ENCODE peak calls at places on chromosomes 16 and 17, in ten cellular contexts. I, E, B, D, L, R, U, N, X and K are unnamed samples.

GRCh38 chr16:48617711-48618148 is 7.8 kb upstream of the N4BP1 start:
- DNase-seq in X (peak), L (peak), N (peak), D (no peak), E (peak), B (peak), R (no peak), I (peak), U (no peak), K (peak)

GRCh38 chr17:82551779-82552457 is 32.4 kb downstream of the FOXK2 start:
- DNase-seq in R (no peak), X (peak), B (peak), U (peak), E (peak), L (peak), I (peak), D (no peak), N (peak), K (peak)

GRCh38 chr17:7476474-7476873 is 3.0 kb downstream of the ZBTB4 start:
- DNase-seq in D (no peak), U (no peak), L (peak), E (peak), N (no peak), I (no peak), X (no peak), R (no peak), B (no peak), K (peak)

GRCh38 chr16:88276591-88276990 is 106.2 kb upstream of the ZNF469 start:
- DNase-seq in R (no peak), B (peak), X (no peak), E (no peak), U (no peak), D (no peak), I (no peak), N (no peak), L (no peak), K (no peak)

GRCh38 chr16:2673066-2673999 is 9.0 kb upstream of the KCTD5 start:
- DNase-seq in U (peak), R (peak), X (peak), I (peak), N (peak), B (peak), D (peak), E (peak), L (peak), K (peak)

GRCh38 chr16:14310519-14310991 is 239.4 kb downstream of the MRTFB start:
- DNase-seq in E (peak), N (peak), R (no peak), D (no peak), U (no peak), B (no peak), I (no peak), X (no peak), L (peak), K (peak)

GRCh38 chr16:29971304-29971703 is 2.4 kb upstream of the TAOK2 start:
- DNase-seq in B (no peak), X (no peak), U (no peak), E (no peak), I (no peak), N (no peak), L (no peak), R (no peak), D (no peak), K (no peak)

GRCh38 chr16:75048546-75048945 is 49.7 kb downstream of the ZNRF1 start:
- DNase-seq in N (no peak), R (no peak), D (no peak), B (no peak), L (no peak), X (no peak), U (no peak), E (no peak), I (peak), K (no peak)

GRCh38 chr17:55639096-55639495 is 83.6 kb downstream of the TMEM100 start:
- DNase-seq in L (no peak), U (no peak), E (no peak), D (no peak), B (no peak), I (no peak), X (no peak), R (no peak), N (no peak), K (no peak)

GRCh38 chr17:17693253-17693954 is 12.1 kb downstream of the RAI1 start:
- DNase-seq in N (peak), E (peak), X (peak), B (peak), R (no peak), D (no peak), I (peak), L (no peak), U (peak), K (no peak)

GRCh38 chr17:418421-418751 is 65.8 kb upstream of the RPH3AL start:
- DNase-seq in E (no peak), L (no peak), X (no peak), D (no peak), U (no peak), B (no peak), R (no peak), N (no peak), I (no peak), K (no peak)

GRCh38 chr17:4155980-4156620 is 13.1 kb downstream of the CYB5D2 start:
- DNase-seq in N (no peak), E (no peak), I (no peak), L (no peak), D (no peak), R (no peak), X (no peak), B (no peak), U (no peak), K (no peak)

GRCh38 chr17:64171041-64171440 is 41.1 kb upstream of the ERN1 start:
- DNase-seq in X (no peak), U (no peak), L (peak), E (no peak), D (no peak), N (peak), I (peak), B (no peak), R (no peak), K (no peak)

GRCh38 chr17:4184811-4185210 is 41.8 kb downstream of the CYB5D2 start:
- DNase-seq in D (no peak), N (no peak), R (no peak), X (no peak), L (no peak), U (no peak), I (no peak), B (no peak), E (no peak), K (no peak)

DNA sequence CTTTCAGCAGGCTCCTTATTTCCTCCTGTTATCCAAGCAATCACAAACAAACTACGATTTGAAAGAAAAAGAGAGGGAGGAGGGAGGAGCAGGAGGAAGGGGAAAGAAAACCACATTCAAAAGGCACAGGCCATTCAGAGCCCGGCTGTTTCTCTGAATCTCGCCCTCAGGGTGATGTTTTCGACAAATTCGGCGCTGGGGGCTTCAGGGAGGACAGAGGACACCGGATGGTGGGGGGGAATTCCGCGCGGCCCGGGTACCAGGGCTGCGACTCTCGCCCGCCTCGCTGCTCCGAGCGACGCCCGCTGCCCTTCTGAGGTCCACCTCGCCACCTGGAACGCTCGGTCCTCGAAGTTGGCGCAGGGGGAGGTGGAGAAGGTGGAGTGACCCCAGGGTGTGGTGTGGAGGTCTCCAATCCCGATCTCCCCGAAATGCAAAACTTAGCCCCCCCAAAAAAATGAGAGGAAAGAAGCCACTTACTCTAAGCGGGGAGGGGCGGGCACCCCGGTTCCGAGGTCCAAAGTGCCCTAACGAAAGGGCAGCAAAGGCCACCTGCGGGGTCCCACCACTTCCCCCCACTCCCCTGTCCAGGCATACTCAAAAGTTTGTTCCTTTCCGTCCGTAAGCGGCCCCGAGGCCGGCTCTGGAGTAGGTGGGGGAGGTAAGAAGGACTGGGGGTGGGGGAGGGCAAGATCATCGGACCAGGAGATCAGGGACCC is 1.2 kb downstream of the TOX3 start:
- DNase-seq in U (no peak), B (no peak), N (no peak), E (no peak), X (no peak), R (no peak), I (no peak), L (no peak), D (no peak), K (no peak)
- H3K4me3 ChIP-seq in U (peak), B (peak), N (peak), E (no peak), X (no peak), R (no peak), I (peak), L (no peak), D (peak), K (no peak)

DNA sequence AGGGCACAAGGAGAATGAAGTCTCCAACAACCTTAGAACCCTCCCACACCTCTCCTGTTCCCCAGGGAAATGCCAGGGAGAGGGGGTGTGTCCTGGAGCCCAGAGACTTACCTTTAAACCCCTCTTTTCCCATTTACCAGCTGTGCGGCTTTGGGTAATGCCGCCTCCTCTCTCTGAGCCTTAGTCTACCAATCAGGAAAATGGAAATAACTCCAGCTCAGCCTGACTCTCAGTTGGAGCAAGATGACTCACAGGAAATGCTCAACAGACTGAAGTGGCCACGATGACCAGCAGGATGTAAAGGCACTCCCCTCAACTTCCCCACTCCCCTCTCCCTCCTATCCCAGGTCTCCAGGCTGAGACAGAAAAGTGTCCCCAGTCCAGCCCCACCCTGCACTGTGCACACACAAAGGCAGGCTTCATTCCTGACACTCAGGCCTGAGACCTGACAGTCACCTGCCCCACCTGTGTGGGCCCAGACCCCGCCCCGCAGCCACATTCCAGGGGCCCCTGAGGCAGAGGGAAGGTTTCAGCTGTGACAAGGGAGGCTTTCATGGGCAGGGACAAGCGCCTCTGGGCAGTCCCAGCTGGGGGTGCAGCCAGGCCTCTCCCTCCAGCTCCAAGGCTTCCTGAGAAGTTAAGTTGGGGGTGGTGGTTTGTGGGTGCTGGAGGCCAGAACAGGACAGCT is 3.0 kb upstream of the KRT15 start:
- DNase-seq in U (no peak), B (no peak), X (peak), N (peak), E (peak), L (peak), I (no peak), R (peak), D (peak), K (peak)
- TF ChIP-seq CTCF in U (no peak), B (no peak), X (no peak), N (no peak), E (no peak), L (peak), I (no peak), R (peak), D (no peak), K (no peak)

DNA sequence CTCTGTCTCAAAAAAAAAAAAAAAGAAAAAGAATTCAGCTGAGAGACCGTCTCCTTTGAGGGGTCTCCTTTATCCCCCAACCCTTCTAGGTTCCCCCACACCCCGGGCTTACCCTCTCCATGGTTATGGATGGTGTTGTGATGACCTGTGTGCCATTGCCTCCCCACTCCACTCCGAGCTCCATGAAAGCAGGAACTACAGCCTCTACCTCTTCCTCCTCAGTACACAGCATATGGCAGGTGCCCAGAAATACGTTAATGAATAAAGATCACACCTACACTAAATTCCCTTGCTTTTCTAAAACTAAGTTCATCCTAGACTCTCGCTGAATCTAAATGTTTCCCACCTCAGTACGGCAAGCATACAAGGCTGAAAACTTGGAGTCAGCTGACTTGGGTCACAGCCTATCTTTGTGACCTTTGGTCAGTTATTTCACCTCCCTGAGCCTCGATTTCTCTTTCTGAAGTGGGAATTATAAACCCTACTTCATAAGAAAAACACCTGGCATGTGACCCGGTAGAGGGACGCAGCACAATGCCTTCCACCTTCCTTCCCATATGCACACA is 17.1 kb downstream of the COPRS start:
- DNase-seq in I (no peak), L (no peak), N (no peak), B (no peak), D (no peak), U (no peak), R (no peak), E (no peak), X (no peak), K (no peak)
- H3K4me3 ChIP-seq in I (no peak), L (no peak), N (no peak), B (peak), D (no peak), U (peak), R (no peak), E (no peak), X (no peak), K (no peak)

GRCh38 chr17:9116861-9117568 is 95.7 kb downstream of the NTN1 start:
- DNase-seq in R (no peak), X (no peak), E (no peak), L (no peak), I (no peak), D (no peak), B (no peak), U (no peak), N (no peak), K (no peak)

GRCh38 chr17:9110501-9110900 is 89.2 kb downstream of the NTN1 start:
- DNase-seq in I (no peak), D (no peak), N (no peak), L (no peak), E (no peak), B (no peak), U (no peak), X (no peak), R (no peak), K (no peak)

GRCh38 chr17:9120471-9120870 is 99.2 kb downstream of the NTN1 start:
- DNase-seq in U (no peak), D (no peak), I (no peak), E (no peak), L (no peak), N (no peak), R (no peak), X (no peak), B (no peak), K (no peak)

GRCh38 chr17:9116311-9116820 is 95.1 kb downstream of the NTN1 start:
- DNase-seq in R (no peak), E (no peak), I (no peak), L (no peak), X (no peak), U (no peak), N (no peak), B (no peak), D (no peak), K (no peak)

DNA sequence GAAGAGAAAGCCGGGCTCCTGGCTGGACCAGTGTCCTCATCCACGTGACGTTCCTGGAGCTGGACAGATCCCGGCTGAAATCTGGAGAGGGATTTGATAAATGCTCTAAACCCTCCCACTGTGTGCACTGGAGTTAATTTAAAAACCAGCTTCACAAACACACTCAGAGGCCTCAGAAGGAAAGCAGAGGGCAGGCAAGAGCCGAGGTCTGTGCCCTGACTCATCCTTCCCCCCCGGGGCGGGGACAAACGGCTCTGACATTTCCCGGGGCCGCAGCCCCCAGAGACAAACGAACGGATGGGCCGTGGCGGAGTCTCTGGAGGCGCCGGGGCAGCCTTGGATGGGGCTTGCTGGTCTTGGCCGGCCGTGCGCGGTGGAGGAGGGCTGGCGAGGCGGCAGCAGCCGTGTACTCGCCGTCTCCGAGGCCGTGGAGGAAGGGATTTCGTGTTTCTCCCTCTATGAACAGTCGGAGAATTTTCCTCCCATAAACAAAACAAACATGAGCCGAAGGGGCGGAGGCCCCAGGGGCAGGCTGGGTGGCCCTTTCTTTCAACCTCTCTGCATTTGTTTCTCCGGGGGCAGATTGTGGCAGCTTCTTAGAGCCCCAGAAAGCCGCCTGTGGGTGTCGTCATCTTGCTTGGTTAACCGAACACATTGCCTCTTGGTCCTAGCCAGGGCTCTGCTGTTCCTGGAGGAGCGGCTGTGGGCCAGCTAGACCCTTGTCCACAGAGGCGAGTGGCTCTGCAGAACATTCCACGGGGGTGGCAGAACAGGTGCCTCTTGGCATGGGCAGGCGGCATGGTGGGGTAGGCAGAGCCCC is 94.3 kb downstream of the NTN1 start:
- DNase-seq in L (peak), N (peak), E (peak), X (no peak), D (peak), I (peak), R (no peak), U (peak), B (peak), K (peak)
- TF ChIP-seq CTCF in L (peak), N (peak), E (peak), X (no peak), D (peak), I (peak), R (peak), U (peak), B (peak), K (peak)

GRCh38 chr16:84975066-84975465 is 36.3 kb downstream of the ZDHHC7 start:
- DNase-seq in L (no peak), X (no peak), D (no peak), I (no peak), E (no peak), B (no peak), N (no peak), R (no peak), U (no peak), K (no peak)

GRCh38 chr16:84973226-84973625 is 38.1 kb downstream of the ZDHHC7 start:
- DNase-seq in B (no peak), E (peak), U (no peak), X (no peak), N (no peak), I (no peak), R (no peak), D (no peak), L (no peak), K (no peak)

GRCh38 chr16:84973776-84974523 is 37.4 kb downstream of the ZDHHC7 start:
- DNase-seq in R (no peak), E (no peak), D (no peak), N (no peak), I (no peak), B (no peak), U (no peak), L (no peak), X (no peak), K (no peak)

GRCh38 chr16:84967828-84968227 is 43.5 kb downstream of the ZDHHC7 start:
- DNase-seq in L (no peak), B (no peak), N (peak), D (no peak), I (no peak), X (no peak), E (no peak), U (no peak), R (no peak), K (peak)

DNA sequence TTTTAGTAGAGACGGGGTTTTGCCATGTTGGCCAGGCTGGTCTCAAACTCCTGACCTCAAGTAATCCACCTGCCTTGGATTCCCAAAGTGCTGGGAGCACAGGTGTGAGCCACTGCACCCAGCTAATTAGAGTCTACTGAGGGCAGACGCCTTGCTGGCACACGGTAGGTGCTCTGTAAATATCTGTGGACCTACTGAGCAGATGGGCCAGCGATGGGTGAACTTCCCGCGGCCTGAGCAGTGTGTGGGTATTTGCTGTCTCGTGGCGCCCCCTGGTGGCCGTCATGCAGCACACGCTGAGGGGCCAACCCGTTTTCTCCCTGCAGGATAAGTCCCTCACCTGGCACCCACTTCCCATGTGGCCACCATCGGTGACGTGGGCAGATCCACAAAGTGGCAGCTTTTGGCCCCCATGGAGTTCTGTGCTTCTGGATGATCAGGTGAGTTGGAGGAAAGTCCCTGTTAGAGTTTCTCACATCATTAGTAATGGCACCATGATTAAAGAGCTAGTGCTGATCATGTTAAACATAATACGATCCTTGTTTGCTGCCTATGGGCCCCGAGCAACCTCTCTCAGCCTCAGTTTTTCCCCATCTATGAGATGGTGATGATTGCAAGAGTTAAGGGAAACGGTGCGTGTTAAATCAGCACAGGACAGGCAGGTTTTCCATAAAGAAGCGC is 40.7 kb downstream of the ZDHHC7 start:
- DNase-seq in N (peak), R (no peak), D (no peak), B (peak), X (peak), L (peak), E (peak), I (peak), U (no peak), K (peak)
- H3K4me3 ChIP-seq in N (no peak), R (no peak), D (no peak), B (no peak), X (no peak), L (no peak), E (no peak), I (no peak), U (no peak), K (no peak)

GRCh38 chr17:2844386-2844785 is 48.1 kb downstream of the RAP1GAP2 start:
- DNase-seq in R (no peak), D (no peak), L (no peak), I (no peak), B (no peak), U (no peak), E (peak), X (no peak), N (peak), K (peak)
- TF ChIP-seq CTCF in R (no peak), D (no peak), L (no peak), I (no peak), B (no peak), U (no peak), E (peak), X (no peak), N (no peak), K (peak)